ENCODE peak calls at places on chromosomes 1 and 21, in four cellular contexts. G is cardiac muscle cell, W is HFF-Myc, Y is dorsolateral prefrontal cortex. P is an unnamed sample.

GRCh38 chr1:226609836-226610455 is 61.4 kb downstream of the STUM start:
- DNase-seq in W (no peak), Y (no peak), G (no peak), P (no peak)

GRCh38 chr1:18932879-18933278 is 23.6 kb downstream of the IFFO2 start:
- DNase-seq in W (no peak), G (no peak), Y (no peak), P (no peak)

GRCh38 chr21:31874817-31875216 is 2.0 kb downstream of the HUNK start:
- DNase-seq in G (peak; percentile 11), W (no peak), Y (peak; percentile 21), P (no peak)

GRCh38 chr1:157505481-157506272 is 46.6 kb downstream of the FCRL5 start:
- DNase-seq in Y (peak; percentile 46), W (peak; percentile 40), G (peak; percentile 75), P (peak; percentile 89)

GRCh38 chr1:93708734-93709481 is 27.3 kb upstream of the BCAR3 start:
- DNase-seq in G (peak; percentile 59), W (no peak), Y (no peak), P (peak; percentile 64)

GRCh38 chr1:31951276-31951675 is 13.1 kb upstream of the PTP4A2 start:
- DNase-seq in W (no peak), G (no peak), Y (no peak), P (no peak)

GRCh38 chr21:17513214-17514123 is 626 bp downstream of the CXADR start:
- DNase-seq in Y (peak; percentile 31), W (no peak), G (peak; percentile 75), P (peak; percentile 4)

GRCh38 chr1:166843769-166844596 is 4.7 kb downstream of the POGK start:
- DNase-seq in W (no peak), G (peak; percentile 21), Y (peak; percentile 34), P (no peak)

GRCh38 chr1:31483012-31483946 is 70.3 kb downstream of the SERINC2 start:
- DNase-seq in G (no peak), W (peak; percentile 60), Y (no peak), P (peak; percentile 68)

GRCh38 chr1:110555807-110556470 is 37.0 kb upstream of the KCNA10 start:
- DNase-seq in Y (peak; percentile 83), G (no peak), W (no peak), P (no peak)
- H3K4me3 ChIP-seq in Y (peak overlapping the region; percentile 64), G (no peak overlapping the region), W (no peak overlapping the region), P (no peak overlapping the region)

DNA sequence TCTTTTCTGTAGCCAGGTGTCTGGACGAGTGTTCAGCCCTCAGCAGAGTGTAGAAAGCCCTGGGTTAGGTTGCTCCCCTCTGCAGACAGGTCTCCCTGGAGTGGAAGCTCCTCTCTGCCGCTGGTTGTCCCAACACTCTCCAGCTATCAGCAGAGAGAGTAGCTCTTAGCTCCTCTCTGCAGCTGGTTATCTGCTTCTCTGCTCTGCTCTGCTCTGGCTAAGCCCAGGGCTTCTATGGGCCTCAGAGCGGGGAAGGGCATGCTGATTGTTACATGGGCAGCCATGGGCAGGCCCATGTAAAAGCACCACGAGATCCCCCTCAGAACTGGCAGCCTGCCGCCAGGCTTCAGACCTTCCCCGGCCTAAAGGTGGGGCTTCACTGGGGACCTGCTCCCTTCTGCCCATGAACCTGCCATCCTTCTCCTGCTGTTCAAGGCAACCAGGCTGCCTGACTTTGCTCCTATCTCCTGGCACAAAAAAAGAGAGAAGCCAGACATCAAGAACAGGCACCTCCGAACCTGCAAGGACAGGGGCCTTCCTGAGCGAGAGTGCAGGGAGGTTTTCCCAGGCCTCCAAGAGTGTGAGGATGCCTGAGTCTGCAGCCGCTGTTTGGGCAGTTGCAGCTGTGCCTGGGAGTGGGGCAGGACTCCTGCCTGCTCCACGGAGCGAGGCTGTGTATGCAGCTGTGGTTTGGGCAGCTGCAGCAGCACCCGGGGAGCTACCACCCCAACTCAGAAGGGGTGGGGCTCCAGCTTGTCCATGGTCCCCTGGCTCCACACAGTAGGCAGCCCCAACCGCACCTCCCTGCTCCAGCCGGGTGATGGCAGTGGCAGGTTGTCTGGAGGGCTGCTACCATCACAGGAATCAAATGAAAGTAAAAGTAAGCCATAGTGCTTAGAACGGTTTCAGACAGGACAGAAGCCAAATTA is 973.7 kb downstream of the LTN1 start:
- DNase-seq in G (peak; percentile 20), W (no peak), Y (peak; percentile 51), P (peak; percentile 72)
- TF ChIP-seq CTCF in G (peak; percentile 6), W (no peak), Y (peak; percentile 47), P (peak; percentile 24)

GRCh38 chr1:153880962-153881361 is 41.8 kb downstream of the GATAD2B start:
- DNase-seq in W (peak; percentile 67), G (peak; percentile 84), Y (peak; percentile 93), P (no peak)
- H3K4me3 ChIP-seq in W (peak overlapping the region; percentile 12), G (no peak overlapping the region), Y (peak overlapping the region; percentile 35), P (no peak overlapping the region)

DNA sequence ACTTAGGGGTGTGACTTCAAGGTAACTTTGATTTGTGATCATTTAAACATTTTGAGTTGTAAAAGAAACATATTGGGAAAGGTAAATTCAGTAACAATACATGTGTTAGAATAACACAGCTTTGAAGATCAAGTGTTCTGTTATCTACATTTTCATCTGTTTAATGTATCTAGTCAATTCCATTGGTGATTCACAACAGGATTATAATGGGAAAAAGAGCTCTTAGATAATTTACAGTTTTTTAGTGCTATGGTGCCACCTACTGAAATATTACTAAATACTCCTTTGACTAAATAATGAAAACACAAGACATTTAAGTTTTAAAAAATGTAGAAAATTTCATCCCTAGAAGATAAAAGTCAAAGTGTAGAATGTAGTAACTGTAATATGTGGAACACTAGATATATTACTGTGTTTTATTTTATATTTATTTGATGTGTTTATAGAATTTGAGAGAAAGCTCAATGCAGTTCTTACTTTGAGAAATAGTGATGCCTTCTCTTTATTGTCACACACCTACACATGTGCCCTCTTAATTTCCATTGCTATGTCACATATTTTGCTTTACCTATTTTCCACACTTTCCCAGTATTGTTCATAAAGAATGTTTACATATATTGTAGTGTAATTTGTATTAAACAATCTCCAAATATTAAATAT is 47.4 kb downstream of the PTPRC start:
- DNase-seq in Y (no peak), G (no peak), W (no peak), P (peak; percentile 25)
- TF ChIP-seq CTCF in Y (peak; percentile 59), G (peak; percentile 40), W (peak; percentile 8), P (peak; percentile 9)